ENCODE peak calls at places on chromosomes 4 and X, in nine cellular contexts. P, M, E, U, Y, L, K, T and O are unnamed samples.

GRCh38 chrX:2609431-2610238 is 81.5 kb upstream of the CD99 start:
- DNase-seq in P (peak), M (no peak), E (no peak), U (no peak), Y (no peak), L (no peak), K (no peak), T (no peak), O (no peak)

GRCh38 chr4:152357206-152357605 is 178.7 kb downstream of the FBXW7 start:
- DNase-seq in P (no peak), M (no peak), E (no peak), U (no peak), Y (no peak), L (peak), K (no peak), T (peak), O (no peak)

GRCh38 chrX:111519215-111519614 is 7.8 kb downstream of the SERTM2 start:
- DNase-seq in P (no peak), M (no peak), E (no peak), U (peak), Y (no peak), L (no peak), K (no peak), T (no peak), O (peak)

GRCh38 chr4:123596805-123597204 is 200.2 kb downstream of the SPRY1 start:
- DNase-seq in P (no peak), M (no peak), E (no peak), U (no peak), Y (no peak), L (no peak), K (no peak), T (no peak), O (no peak)

GRCh38 chr4:18113710-18114331 is 92.3 kb upstream of the LCORL start:
- DNase-seq in P (no peak), M (no peak), E (no peak), U (no peak), Y (no peak), L (no peak), K (no peak), T (no peak), O (no peak)

GRCh38 chr4:74503580-74503979 is 58.6 kb downstream of the AREG start:
- DNase-seq in P (no peak), M (no peak), E (no peak), U (no peak), Y (no peak), L (no peak), K (no peak), T (no peak), O (no peak)

GRCh38 chrX:103148075-103148474 is 55.1 kb upstream of the NXF3 start:
- DNase-seq in P (no peak), M (no peak), E (no peak), U (no peak), Y (no peak), L (no peak), K (no peak), T (no peak), O (no peak)

GRCh38 chr4:165537028-165537648 is 158.3 kb downstream of the CPE start:
- DNase-seq in P (no peak), M (peak), E (no peak), U (peak), Y (no peak), L (no peak), K (no peak), T (peak), O (no peak)

GRCh38 chr4:75733369-75733768 is 9.0 kb downstream of the USO1 start:
- DNase-seq in P (no peak), M (no peak), E (no peak), U (no peak), Y (no peak), L (no peak), K (no peak), T (no peak), O (no peak)

GRCh38 chrX:103398321-103398937 is 22.1 kb downstream of the BEX3 start:
- DNase-seq in P (no peak), M (no peak), E (no peak), U (no peak), Y (no peak), L (no peak), K (no peak), T (peak), O (no peak)

GRCh38 chr4:114773341-114773740 is 174.7 kb downstream of the UGT8 start:
- DNase-seq in P (no peak), M (no peak), E (no peak), U (no peak), Y (no peak), L (no peak), K (no peak), T (no peak), O (no peak)

GRCh38 chr4:47531241-47531953 is 46.3 kb downstream of the ATP10D start:
- DNase-seq in P (no peak), M (no peak), E (peak), U (no peak), Y (no peak), L (no peak), K (no peak), T (peak), O (peak)

GRCh38 chrX:120015145-120016067 is 62.1 kb downstream of the RHOXF2B start:
- DNase-seq in P (no peak), M (no peak), E (no peak), U (no peak), Y (no peak), L (peak), K (peak), T (no peak), O (no peak)

GRCh38 chrX:147602297-147602696 is 309.4 kb upstream of the FMR1 start:
- DNase-seq in P (no peak), M (no peak), E (no peak), U (no peak), Y (no peak), L (no peak), K (no peak), T (peak), O (no peak)

GRCh38 chr4:151486166-151486565 is 77.2 kb downstream of the FHIP1A start:
- DNase-seq in P (no peak), M (no peak), E (no peak), U (no peak), Y (no peak), L (no peak), K (no peak), T (no peak), O (no peak)

GRCh38 chr4:110292994-110293744 is 94.8 kb upstream of the ELOVL6 start:
- DNase-seq in P (no peak), M (no peak), E (no peak), U (no peak), Y (no peak), L (no peak), K (no peak), T (no peak), O (no peak)

GRCh38 chr4:187317799-187318198 is 594.1 kb upstream of the FAT1 start:
- DNase-seq in P (no peak), M (no peak), E (no peak), U (no peak), Y (no peak), L (no peak), K (no peak), T (no peak), O (no peak)

GRCh38 chr4:99845179-99845578 is 28.6 kb downstream of the DAPP1 start:
- DNase-seq in P (no peak), M (no peak), E (no peak), U (peak), Y (no peak), L (no peak), K (no peak), T (no peak), O (no peak)

GRCh38 chrX:145856181-145856580 is 38.6 kb downstream of the SLITRK2 start:
- DNase-seq in P (no peak), M (no peak), E (no peak), U (no peak), Y (no peak), L (no peak), K (no peak), T (no peak), O (no peak)

GRCh38 chr4:76658231-76659102 is 223.4 kb downstream of the SHROOM3 start:
- DNase-seq in P (no peak), M (no peak), E (no peak), U (no peak), Y (no peak), L (no peak), K (no peak), T (no peak), O (no peak)

GRCh38 chr4:176464748-176465147 is 145.0 kb downstream of the SPCS3 start:
- DNase-seq in P (no peak), M (no peak), E (no peak), U (no peak), Y (no peak), L (no peak), K (no peak), T (no peak), O (no peak)

GRCh38 chr4:55356991-55357461 is 11.0 kb downstream of the SRD5A3 start:
- DNase-seq in P (no peak), M (no peak), E (no peak), U (no peak), Y (no peak), L (no peak), K (peak), T (peak), O (no peak)

GRCh38 chr4:42136371-42136770 is 16.1 kb downstream of the BEND4 start:
- DNase-seq in P (no peak), M (no peak), E (no peak), U (no peak), Y (no peak), L (no peak), K (no peak), T (no peak), O (no peak)

DNA sequence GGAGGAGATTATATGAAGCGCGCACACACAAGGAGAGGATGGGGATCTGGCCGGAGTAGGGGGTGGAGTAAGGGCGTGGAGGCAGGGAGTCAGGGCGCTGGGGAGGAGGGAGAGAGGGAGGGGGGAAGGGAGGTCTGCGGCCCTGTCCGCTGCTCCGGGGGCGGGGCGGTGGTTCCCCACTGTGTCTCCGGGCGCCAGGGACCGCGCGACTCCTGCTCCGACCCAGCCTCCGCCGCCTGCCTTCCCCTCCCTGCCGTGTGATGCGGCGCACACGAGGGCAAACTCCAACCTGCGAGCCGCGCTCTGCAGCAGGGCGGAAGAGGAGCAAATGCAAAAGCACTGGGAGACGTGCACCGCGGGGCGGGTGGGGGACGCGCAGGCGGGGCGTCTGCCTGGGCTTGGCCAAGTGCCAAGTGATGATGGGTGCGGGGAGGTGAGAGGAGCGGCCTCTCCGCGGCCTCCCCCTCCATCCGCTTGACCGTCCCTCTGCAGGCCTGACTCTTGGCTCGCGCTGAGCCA is at the start of gene DCHS2:
- DNase-seq in P (peak), M (no peak), E (no peak), U (peak), Y (no peak), L (peak), K (peak), T (no peak), O (peak)
- H3K4me3 ChIP-seq in P (peak), M (peak), E (peak), U (no peak), Y (peak), L (peak), K (peak), T (peak), O (peak)

GRCh38 chrX:154486396-154487207 is at the start of gene UBL4A:
- DNase-seq in P (peak), M (no peak), E (peak), U (peak), Y (no peak), L (peak), K (peak), T (peak), O (peak)

GRCh38 chrX:154484255-154485149 is 1.9 kb downstream of the UBL4A start:
- DNase-seq in P (peak), M (no peak), E (no peak), U (no peak), Y (no peak), L (peak), K (no peak), T (peak), O (peak)

GRCh38 chrX:154485150-154486051 is 1.0 kb downstream of the UBL4A start:
- DNase-seq in P (peak), M (no peak), E (no peak), U (no peak), Y (no peak), L (peak), K (peak), T (no peak), O (no peak)

GRCh38 chrX:154487518-154488290 is 1.3 kb upstream of the UBL4A start:
- DNase-seq in P (peak), M (no peak), E (no peak), U (no peak), Y (no peak), L (peak), K (no peak), T (no peak), O (no peak)

GRCh38 chrX:154486052-154486395 is 391 bp downstream of the UBL4A start:
- DNase-seq in P (peak), M (peak), E (peak), U (peak), Y (no peak), L (peak), K (peak), T (no peak), O (peak)
- TF ChIP-seq EP300 in P (no peak), M (no peak), E (no peak), U (no peak), Y (no peak), L (no peak), K (no peak), T (no peak), O (no peak)

DNA sequence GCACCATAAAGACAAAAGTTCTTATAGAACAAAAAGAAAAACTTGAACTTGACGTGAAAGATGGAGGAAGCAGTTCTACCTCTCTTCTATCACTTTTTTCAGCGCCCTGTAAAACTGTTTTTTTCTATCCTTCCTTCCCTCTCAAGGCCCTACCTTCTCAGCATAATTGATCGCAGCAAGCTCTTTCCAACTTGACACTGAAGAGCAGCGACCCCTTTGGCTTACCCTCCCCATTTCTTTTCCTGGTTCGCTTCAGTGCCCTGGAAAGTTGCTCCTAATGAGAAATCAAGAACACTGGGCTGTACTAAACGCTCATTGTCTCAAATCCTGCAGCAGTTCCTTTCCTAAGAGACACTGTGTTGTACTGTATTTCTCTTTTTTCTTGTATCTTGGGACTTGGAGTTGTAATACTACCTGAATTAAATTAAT is 150.6 kb upstream of the SLC4A4 start:
- DNase-seq in P (no peak), M (no peak), E (no peak), U (no peak), Y (no peak), L (no peak), K (no peak), T (no peak), O (no peak)
- H3K4me3 ChIP-seq in P (peak), M (no peak), E (peak), U (no peak), Y (peak), L (peak), K (peak), T (peak), O (peak)

DNA sequence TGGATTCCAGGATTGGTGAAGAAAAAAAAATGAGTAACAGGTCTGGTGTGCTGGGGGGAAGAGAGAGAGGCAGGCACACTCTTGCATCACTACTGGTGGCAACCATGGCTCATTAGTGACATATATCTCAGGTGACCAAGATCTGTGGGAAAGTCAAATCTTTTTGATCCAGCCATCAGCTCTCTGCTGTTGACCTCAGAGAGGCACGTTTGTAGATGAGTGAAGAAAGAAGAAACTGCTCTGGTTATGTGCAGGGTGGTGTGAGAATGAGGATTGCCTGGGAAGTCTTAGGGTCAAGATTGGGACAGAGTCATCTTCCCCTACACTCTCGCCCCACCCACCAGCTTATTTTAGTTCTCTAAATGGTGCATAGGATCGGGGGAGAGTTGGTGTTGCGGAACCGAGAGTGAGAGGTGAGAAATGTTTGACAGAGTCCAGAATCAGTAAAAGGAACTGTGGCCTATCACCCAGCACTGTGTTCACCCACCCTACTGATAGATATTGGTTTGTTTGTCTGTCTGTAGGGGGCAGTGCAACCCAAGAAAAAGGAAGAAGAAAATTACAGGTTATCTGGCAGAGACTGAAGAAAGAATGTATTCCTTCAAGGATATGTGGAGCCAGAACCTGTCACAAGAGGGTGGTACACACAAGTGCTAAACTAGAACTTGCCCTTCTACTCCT is 21.9 kb downstream of the ARMCX6 start:
- DNase-seq in P (no peak), M (peak), E (no peak), U (peak), Y (no peak), L (peak), K (no peak), T (peak), O (no peak)
- TF ChIP-seq EP300 in P (no peak), M (no peak), E (no peak), U (no peak), Y (no peak), L (no peak), K (no peak), T (no peak), O (no peak)

GRCh38 chr4:2871466-2871865 is 27.8 kb downstream of the ADD1 start:
- DNase-seq in P (no peak), M (no peak), E (no peak), U (no peak), Y (no peak), L (no peak), K (no peak), T (no peak), O (no peak)
- H3K4me3 ChIP-seq in P (no peak), M (no peak), E (no peak), U (no peak), Y (no peak), L (no peak), K (no peak), T (no peak), O (no peak)

DNA sequence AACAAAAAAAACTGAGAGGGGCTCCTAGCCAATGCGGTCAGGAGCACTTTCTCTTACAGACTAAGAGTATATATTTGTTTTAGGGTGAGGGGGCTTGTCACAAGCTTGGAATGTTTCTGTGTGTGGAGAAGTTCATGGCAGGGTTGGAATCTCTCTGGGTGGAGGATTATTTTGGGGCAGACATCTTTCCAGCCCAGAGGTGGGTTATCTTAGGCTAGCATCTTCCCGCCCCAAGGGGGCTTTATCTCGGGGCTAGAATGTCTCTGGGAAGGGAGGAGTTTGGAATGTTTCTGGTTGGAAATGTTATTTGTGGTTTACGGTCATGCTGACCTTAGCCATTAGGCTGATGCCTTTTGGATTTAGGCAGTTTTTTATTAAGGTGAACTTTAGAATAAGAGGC is 205.7 kb downstream of the RELL1 start:
- DNase-seq in P (no peak), M (no peak), E (no peak), U (no peak), Y (no peak), L (no peak), K (no peak), T (no peak), O (no peak)
- TF ChIP-seq EP300 in P (no peak), M (no peak), E (no peak), U (no peak), Y (no peak), L (no peak), K (no peak), T (no peak), O (no peak)

DNA sequence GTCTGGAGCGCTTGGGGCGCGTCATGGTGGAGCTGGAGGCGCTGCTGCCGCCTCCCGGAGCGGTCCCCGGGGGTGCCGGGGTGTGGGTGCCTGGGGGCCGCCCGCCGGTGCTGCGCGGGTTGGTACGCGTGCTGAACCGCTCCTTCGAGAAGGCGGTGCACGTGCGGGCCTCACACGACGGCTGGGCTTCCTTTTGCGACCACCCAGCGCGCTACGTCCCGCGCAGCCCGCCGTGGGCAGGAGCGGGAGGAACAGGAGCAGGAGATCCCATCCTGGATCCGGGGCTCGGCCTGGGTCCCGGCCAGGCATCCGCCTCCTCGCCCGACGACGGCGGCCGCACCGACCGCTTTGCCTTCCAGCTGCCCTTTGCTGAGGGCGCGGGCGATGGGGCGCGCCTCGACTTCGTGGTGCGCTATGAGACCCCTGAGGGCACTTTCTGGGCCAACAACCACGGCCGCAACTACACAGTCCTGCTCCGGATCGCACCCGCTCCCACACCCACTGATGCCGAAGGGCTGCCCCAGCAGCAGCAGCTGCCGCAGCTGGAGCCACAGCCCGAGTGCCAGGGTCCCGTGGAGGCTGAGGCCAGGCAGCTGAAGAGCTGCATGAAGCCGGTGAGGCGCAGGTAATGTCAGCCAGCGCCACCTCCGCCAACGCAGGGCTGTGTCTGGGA is 792 bp downstream of the PPP1R3F start:
- DNase-seq in P (no peak), M (no peak), E (no peak), U (peak), Y (no peak), L (no peak), K (peak), T (peak), O (no peak)
- H3K4me3 ChIP-seq in P (peak), M (peak), E (peak), U (peak), Y (peak), L (peak), K (peak), T (peak), O (peak)

DNA sequence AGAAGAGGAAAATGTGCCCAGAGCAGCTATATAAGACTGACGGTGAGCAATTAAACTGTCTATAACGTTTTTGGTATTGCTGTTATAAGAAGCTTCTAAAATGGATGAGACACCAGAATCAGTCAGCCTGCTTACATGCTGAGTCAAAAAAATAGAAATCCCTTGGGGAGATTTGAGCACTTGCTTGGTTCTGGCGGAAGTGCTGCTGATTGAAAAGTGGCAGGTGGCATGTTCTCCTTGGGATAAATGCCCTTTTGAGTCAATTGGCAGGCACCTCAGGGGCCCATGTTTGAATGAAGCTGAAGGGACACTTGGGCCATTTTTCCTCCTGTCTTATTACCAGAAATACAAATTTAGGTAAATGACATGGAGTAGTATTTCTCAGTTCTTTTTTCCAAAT is 148.7 kb downstream of the PTCHD1 start:
- DNase-seq in P (no peak), M (no peak), E (no peak), U (no peak), Y (no peak), L (no peak), K (no peak), T (no peak), O (no peak)
- TF ChIP-seq EP300 in P (no peak), M (no peak), E (no peak), U (no peak), Y (no peak), L (no peak), K (no peak), T (no peak), O (no peak)